ENCODE peak calls at places on chromosomes 13 and 19, in four cellular contexts. D, Z, P and K are unnamed samples.

GRCh38 chr19:34480491-34480890 is 1.1 kb upstream of the WTIP start:
- DNase-seq in D (no peak), P (no peak), Z (no peak), K (no peak)

GRCh38 chr19:46211201-46211881 is 18.2 kb upstream of the IGFL1 start:
- DNase-seq in P (no peak), D (no peak), Z (no peak), K (no peak)

GRCh38 chr13:66927562-66927961 is 302.6 kb downstream of the PCDH9 start:
- DNase-seq in P (no peak), D (no peak), Z (no peak), K (no peak)

GRCh38 chr13:57633141-57633949 is 1.8 kb downstream of the PCDH17 start:
- DNase-seq in Z (no peak), D (no peak), P (no peak), K (no peak)

GRCh38 chr19:4582112-4582553 is 22.6 kb upstream of the SEMA6B start:
- DNase-seq in D (no peak), P (no peak), Z (no peak), K (no peak)

GRCh38 chr13:80313668-80314278 is 27.2 kb downstream of the SPRY2 start:
- DNase-seq in P (peak), Z (no peak), D (no peak), K (no peak)

GRCh38 chr13:75482070-75482819 is at the start of gene TBC1D4:
- DNase-seq in Z (peak), D (peak), P (peak), K (peak)

GRCh38 chr13:53160211-53160610 is 131.6 kb downstream of the OLFM4 start:
- DNase-seq in D (no peak), P (no peak), Z (no peak), K (no peak)

GRCh38 chr13:90723381-90723780 is 624.1 kb upstream of the MIR17HG start:
- DNase-seq in P (no peak), Z (no peak), D (no peak), K (peak)

GRCh38 chr13:111388851-111389500 is 68.5 kb downstream of the TEX29 start:
- DNase-seq in P (no peak), D (no peak), Z (no peak), K (no peak)

DNA sequence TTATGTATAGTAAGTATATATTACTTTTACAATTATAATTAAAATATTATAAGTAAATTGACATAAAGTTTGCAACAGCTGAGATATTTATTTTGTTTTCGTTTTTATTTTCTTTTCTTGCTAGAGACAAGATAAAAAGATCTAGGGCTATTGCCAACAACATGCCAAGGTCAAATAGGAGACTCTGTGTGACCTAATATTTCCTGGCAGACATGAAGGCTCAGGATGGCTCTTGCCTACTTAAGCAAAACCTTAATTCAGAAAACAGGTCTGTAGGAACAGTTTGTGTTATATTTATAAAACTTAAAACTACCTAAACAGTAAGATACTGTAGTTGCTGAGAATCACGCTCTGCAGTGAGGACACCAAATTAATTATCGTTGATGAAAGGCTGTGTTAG is 145.2 kb downstream of the RFC3 start:
- DNase-seq in Z (no peak), P (no peak), D (no peak), K (no peak)
- H3K4me3 ChIP-seq in Z (no peak), P (no peak), D (no peak), K (no peak)

GRCh38 chr19:8001651-8001994 is 3.8 kb downstream of the ELAVL1 start:
- DNase-seq in D (no peak), P (no peak), Z (no peak), K (no peak)
- H3K4me3 ChIP-seq in D (peak), P (no peak), Z (peak), K (no peak)

DNA sequence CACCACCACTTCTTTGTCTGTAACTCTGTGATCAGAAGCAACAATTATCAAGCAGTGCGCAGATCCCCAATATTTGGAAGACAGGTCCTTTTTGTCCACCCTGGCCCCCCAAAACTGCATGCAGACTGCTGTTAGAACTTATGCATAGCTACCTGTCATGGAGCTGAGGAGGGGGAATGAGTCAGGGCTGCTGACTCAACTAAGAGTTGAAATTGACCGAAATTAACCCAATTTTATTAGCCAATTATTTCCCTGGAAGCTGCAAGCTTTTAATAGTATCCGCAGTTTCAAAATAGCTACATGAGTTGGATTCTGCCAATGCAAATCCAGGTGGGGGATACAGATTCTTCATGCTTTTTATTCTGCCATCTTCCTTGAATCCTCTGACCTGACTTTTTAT is 14.0 kb upstream of the ZNF491 start:
- DNase-seq in Z (no peak), P (no peak), D (no peak), K (no peak)
- H3K4me3 ChIP-seq in Z (no peak), P (no peak), D (no peak), K (no peak)

DNA sequence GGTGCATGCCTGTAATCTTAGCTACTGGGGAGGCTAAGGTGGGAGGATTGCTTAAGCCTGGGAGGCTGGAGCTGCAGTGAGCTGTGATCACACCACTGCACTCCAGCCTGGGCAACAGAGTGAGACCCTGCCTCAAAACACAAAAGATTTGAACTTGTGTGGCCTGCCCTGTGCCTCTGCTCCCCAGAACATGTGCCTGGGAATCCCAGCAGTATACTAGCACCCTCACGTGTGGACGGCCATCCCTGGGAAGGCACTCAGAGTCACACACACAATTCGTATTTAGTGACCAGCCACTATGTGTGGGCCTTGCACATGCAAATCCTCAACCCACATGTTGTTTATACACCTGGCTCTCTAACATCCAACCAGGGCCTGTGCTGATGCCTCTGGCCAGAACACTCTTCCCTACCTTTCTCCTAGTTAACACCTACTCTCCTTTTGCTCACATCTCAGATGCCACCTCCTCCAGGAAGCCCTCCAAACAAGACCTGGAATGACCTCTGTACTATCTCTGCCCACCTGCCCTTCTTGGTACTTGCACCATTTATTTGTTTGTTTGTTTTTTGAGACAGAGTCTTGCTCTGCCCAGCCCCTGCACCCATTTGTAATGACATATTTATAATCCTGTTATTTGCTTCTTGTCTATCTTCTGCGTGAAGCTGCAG is 7.7 kb downstream of the GADD45B start:
- DNase-seq in Z (no peak), P (no peak), D (no peak), K (no peak)
- H3K4me3 ChIP-seq in Z (no peak), P (no peak), D (no peak), K (no peak)

DNA sequence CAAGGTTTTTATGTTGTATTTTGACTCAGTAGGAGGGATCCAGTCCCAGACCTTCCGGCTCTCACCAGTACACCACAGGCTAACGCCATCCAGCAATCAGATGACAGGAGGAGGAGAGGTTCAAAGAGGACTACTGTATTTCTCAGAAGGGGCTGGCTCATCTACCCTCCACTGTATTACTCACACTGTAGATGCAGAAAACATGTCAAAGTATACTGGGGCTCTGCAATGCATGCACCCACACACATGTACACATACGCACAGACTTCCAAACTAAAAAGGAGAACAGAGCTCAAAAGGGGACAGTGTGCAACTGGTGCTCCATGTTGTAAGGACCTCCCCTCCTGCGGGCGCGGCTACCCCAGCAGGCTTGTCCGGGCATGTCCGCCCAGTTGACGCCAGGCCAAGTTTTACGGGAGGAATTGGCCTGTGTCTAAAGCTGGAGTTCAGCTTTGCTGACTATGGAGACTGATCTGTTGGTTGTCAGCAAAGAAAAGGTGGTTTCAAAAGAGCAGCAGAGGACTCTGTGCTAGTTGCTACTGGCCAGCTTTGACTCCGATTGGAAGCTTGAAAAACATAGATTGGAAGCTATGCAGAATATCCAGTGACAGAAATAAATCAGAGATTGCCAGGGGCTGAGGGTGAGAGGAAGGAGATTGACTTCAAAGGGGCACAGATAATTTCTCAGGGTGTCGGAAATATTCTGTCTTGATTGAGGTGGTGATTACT is 314.2 kb downstream of the DLEU7 start:
- DNase-seq in D (peak), Z (no peak), P (peak), K (peak)
- H3K4me3 ChIP-seq in D (no peak), Z (no peak), P (peak), K (no peak)

DNA sequence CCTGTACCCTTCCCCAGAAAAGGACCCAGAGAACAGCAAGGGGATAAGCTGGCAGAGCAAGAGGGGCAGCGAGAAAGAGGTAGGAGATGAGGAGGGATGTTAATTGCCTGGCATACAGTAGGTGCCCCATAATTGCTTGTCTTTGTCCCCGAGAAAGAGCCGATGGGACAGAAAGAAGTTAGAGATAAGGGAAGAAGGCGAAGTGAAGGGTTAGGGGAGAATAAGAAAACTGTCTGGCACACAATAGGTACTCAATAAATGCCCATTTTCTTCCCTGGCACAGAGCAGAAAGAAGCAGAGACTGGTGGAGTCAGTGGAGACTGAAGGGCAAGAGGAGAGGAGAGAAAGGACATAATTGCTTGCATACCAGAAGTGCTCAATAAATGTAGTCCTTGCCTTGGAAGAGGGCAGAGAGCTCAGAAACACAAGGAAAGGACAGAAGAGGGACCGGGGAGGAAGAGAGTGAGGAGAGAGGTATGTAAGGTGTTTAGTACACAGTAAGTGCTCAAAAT is 15.9 kb downstream of the JOSD2 start:
- DNase-seq in D (no peak), Z (no peak), P (no peak), K (no peak)
- H3K4me3 ChIP-seq in D (no peak), Z (no peak), P (no peak), K (no peak)

GRCh38 chr19:1563251-1563650 is 4.9 kb downstream of the MEX3D start:
- DNase-seq in Z (no peak), D (no peak), P (no peak), K (no peak)

GRCh38 chr19:1567116-1567847 is 843 bp downstream of the MEX3D start:
- DNase-seq in P (no peak), D (no peak), Z (peak), K (no peak)

GRCh38 chr19:1567848-1568227 is 287 bp downstream of the MEX3D start:
- DNase-seq in P (no peak), Z (peak), D (no peak), K (no peak)

GRCh38 chr19:1568320-1569019 is at the start of gene MEX3D:
- DNase-seq in Z (peak), P (peak), D (no peak), K (peak)

GRCh38 chr19:1566392-1567115 is 1.6 kb downstream of the MEX3D start:
- DNase-seq in P (peak), D (peak), Z (peak), K (peak)
- H3K4me3 ChIP-seq in P (peak), D (peak), Z (peak), K (peak)

DNA sequence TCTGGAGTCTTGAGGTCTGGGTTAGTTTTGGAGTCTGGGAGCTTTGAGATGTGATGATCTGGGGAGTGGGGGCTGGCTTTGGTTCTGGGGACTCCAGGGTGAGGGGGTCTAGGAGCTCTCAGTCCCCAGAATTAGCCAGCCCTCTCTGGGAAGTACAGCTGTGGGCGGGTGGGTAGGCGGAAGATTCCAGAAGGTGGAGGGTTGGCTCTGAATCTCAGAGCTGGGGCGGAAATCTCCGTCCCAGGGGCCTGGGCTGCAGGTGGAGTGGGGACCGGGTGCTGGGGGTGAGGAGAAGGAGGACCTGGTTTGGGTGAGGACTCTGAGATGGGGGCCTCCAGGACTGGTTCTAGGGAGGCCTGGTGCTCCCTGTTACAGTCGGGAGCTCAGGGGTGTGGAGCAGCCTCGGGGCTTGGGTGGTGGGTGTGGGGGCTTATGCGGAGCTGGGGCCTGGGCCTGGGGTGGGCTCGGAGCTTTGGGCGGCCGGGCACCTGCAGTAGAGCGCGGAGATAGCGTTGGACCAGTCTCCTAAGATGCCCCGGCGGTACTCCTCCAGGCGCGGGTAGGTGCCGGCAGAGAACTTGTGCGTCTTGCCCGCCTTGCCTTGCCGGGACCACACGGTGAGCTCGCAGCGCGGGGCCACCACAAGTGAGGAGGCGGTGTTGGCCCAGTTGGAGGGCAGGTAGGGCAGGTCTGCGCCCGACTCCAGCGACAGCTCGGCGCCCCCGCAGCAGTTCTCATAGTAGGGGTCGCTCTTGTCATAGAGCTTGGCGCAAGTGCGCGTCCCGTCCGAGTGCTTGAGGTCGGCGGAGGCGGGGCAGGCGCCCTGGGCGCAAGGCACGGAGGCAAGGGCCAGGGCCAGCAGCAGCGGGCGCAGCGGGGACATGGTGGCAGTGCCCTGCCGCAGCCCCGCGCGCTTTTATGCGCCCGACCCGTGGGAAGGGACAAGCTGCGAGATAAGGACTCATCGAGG is at the start of gene SYCN:
- DNase-seq in Z (no peak), D (no peak), P (no peak), K (no peak)
- H3K4me3 ChIP-seq in Z (no peak), D (no peak), P (no peak), K (no peak)

DNA sequence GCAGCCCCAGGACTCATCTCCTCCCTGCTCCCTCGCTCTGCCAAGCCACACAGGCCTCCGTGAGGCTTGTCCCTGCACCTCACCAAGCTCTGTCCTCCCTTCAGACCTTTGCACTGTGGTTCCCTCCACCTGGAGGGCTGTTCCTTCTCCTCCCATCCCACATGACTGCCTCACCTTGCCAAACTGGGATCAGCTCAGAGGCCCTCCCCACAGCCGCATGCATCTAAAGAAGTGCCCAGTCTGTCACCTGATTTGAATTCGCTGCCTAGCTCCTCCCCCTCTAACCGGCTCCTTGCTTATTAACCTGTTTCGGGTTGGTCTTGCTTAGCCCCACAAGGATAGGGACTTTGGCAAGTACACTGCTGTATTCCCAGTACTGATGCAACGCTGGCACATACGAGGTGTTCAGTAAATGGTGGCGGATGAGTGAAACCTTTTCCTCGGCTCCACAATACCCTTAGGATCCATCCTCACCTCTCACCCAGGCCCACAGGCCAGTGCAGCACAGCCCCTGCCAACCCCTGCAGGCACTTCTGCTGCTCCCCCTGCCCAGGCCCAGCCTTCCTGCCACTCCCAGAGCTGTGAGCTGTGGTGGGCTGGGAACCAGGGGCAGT is 4.4 kb downstream of the AKT2 start:
- DNase-seq in Z (no peak), D (no peak), P (no peak), K (no peak)
- H3K4me3 ChIP-seq in Z (no peak), D (no peak), P (no peak), K (no peak)

GRCh38 chr19:51687791-51688664 is 5.1 kb upstream of the SPACA6 start:
- DNase-seq in P (peak), Z (peak), D (no peak), K (peak)
- H3K4me3 ChIP-seq in P (peak), Z (peak), D (peak), K (peak)